ENCODE peak calls at places on chromosomes 3 and 15, in nine cellular contexts. N is lower lobe of right lung, X is ascending aorta, S is epithelial cell of prostate, G is GM23248, H is aorta, M is fibroblast of lung, O is small intestine, F is transverse colon. Z is an unnamed sample.

GRCh38 chr3:51875501-51875900 is at the start of gene IQCF5:
- DNase-seq in N (no peak), X (no peak), S (no peak), G (no peak), H (no peak), M (no peak), O (no peak), F (no peak), Z (no peak)

GRCh38 chr3:101926594-101927105 is 77.3 kb downstream of the NFKBIZ start:
- DNase-seq in N (no peak), X (no peak), S (no peak), G (peak), H (no peak), M (no peak), O (no peak), F (no peak), Z (no peak)

GRCh38 chr15:76799760-76800159 is 105.4 kb downstream of the SCAPER start:
- DNase-seq in N (no peak), X (no peak), S (peak), G (peak), H (no peak), M (peak), O (no peak), F (no peak), Z (peak)

GRCh38 chr3:150074697-150075416 is 104.2 kb upstream of the PFN2 start:
- DNase-seq in N (no peak), X (no peak), S (no peak), G (no peak), H (no peak), M (no peak), O (no peak), F (no peak), Z (no peak)

GRCh38 chr15:38535451-38536200 is 29.0 kb downstream of the RASGRP1 start:
- DNase-seq in N (no peak), X (no peak), S (no peak), G (peak), H (no peak), M (no peak), O (no peak), F (no peak), Z (no peak)

GRCh38 chr3:117630885-117631284 is 921.3 kb downstream of the TUSC7 start:
- DNase-seq in N (no peak), X (no peak), S (no peak), G (no peak), H (no peak), M (no peak), O (no peak), F (no peak), Z (no peak)

GRCh38 chr15:77440378-77440999 is 19.8 kb downstream of the HMG20A start:
- DNase-seq in N (no peak), X (no peak), S (no peak), G (peak), H (no peak), M (peak), O (no peak), F (no peak), Z (peak)

GRCh38 chr15:95680693-95681092 is 649.8 kb upstream of the NR2F2 start:
- DNase-seq in N (no peak), X (no peak), S (no peak), G (no peak), H (no peak), M (no peak), O (no peak), F (no peak), Z (no peak)

GRCh38 chr15:60043744-60044435 is 39.8 kb downstream of the FOXB1 start:
- DNase-seq in N (no peak), X (no peak), S (no peak), G (no peak), H (no peak), M (no peak), O (no peak), F (no peak), Z (no peak)

GRCh38 chr15:92111756-92112155 is 258.2 kb downstream of the SLCO3A1 start:
- DNase-seq in N (no peak), X (no peak), S (no peak), G (peak), H (no peak), M (no peak), O (no peak), F (no peak), Z (no peak)

GRCh38 chr3:98763076-98763475 is at the start of gene ST3GAL6:
- DNase-seq in N (peak), X (peak), S (no peak), G (no peak), H (no peak), M (peak), O (no peak), F (peak), Z (peak)

GRCh38 chr3:127066635-127067034 is 83.7 kb downstream of the PLXNA1 start:
- DNase-seq in N (no peak), X (no peak), S (no peak), G (no peak), H (no peak), M (no peak), O (no peak), F (no peak), Z (no peak)

GRCh38 chr15:63364293-63365003 is 17.2 kb downstream of the CA12 start:
- DNase-seq in N (no peak), X (no peak), S (no peak), G (peak), H (peak), M (no peak), O (no peak), F (no peak), Z (peak)

GRCh38 chr15:39539973-39540558 is 40.8 kb upstream of the THBS1 start:
- DNase-seq in N (no peak), X (no peak), S (no peak), G (no peak), H (no peak), M (no peak), O (no peak), F (no peak), Z (no peak)

GRCh38 chr15:37881237-37882013 is 53.0 kb upstream of the TMCO5A start:
- DNase-seq in N (no peak), X (no peak), S (no peak), G (no peak), H (no peak), M (no peak), O (no peak), F (no peak), Z (no peak)

GRCh38 chr3:120796944-120797343 is 54.4 kb downstream of the GTF2E1 start:
- DNase-seq in N (no peak), X (no peak), S (no peak), G (peak), H (no peak), M (no peak), O (no peak), F (no peak), Z (no peak)

GRCh38 chr3:141399979-141400971 is 32.0 kb downstream of the ZBTB38 start:
- DNase-seq in N (no peak), X (no peak), S (no peak), G (peak), H (no peak), M (no peak), O (peak), F (peak), Z (peak)

GRCh38 chr3:87855626-87856025 is 203.2 kb downstream of the CGGBP1 start:
- DNase-seq in N (no peak), X (no peak), S (no peak), G (peak), H (no peak), M (no peak), O (no peak), F (no peak), Z (peak)

GRCh38 chr15:31013863-31014607 is 22.6 kb upstream of the MTMR10 start:
- DNase-seq in N (no peak), X (no peak), S (no peak), G (no peak), H (no peak), M (no peak), O (no peak), F (no peak), Z (no peak)
- H3K27ac ChIP-seq in N (peak), X (no peak), S (no peak), G (no peak), H (no peak), M (no peak), O (no peak), F (no peak), Z (no peak)

DNA sequence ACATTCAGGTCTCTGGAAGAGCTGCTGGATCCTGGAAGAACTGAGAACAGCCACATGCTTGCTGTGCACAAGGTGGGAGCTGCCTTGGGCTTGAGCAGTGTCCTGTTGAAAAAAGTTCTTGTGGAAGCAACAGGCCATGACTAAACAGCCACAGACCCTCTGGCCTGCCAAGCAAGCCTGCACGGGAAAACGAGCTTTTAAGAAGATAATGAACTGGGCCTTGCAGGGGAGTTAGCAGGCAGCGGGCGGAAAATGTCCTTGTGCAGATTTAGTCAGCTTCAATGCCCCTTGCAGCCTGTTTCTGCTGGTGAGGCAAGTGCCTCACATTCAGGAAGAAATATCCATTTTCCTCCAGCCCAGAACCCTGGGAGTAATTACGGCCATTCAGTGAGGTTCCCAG is 126.2 kb upstream of the KLHL25 start:
- DNase-seq in N (no peak), X (no peak), S (no peak), G (no peak), H (no peak), M (no peak), O (no peak), F (no peak), Z (no peak)
- H3K27ac ChIP-seq in N (no peak), X (no peak), S (no peak), G (no peak), H (no peak), M (no peak), O (no peak), F (no peak), Z (no peak)

GRCh38 chr3:42070089-42070885 is 20.9 kb upstream of the TRAK1 start:
- DNase-seq in N (no peak), X (no peak), S (no peak), G (peak), H (no peak), M (no peak), O (peak), F (peak), Z (no peak)

GRCh38 chr3:42071720-42072582 is 19.2 kb upstream of the TRAK1 start:
- DNase-seq in N (peak), X (peak), S (no peak), G (peak), H (peak), M (peak), O (peak), F (peak), Z (peak)

GRCh38 chr3:42068303-42069088 is 22.7 kb upstream of the TRAK1 start:
- DNase-seq in N (no peak), X (no peak), S (no peak), G (peak), H (no peak), M (no peak), O (no peak), F (no peak), Z (no peak)

GRCh38 chr3:42072930-42073329 is 18.2 kb upstream of the TRAK1 start:
- DNase-seq in N (no peak), X (no peak), S (no peak), G (no peak), H (no peak), M (no peak), O (no peak), F (no peak), Z (no peak)

GRCh38 chr3:42072583-42072924 is 18.6 kb upstream of the TRAK1 start:
- DNase-seq in N (no peak), X (no peak), S (no peak), G (no peak), H (no peak), M (no peak), O (no peak), F (no peak), Z (peak)
- H3K27ac ChIP-seq in N (peak), X (peak), S (peak), G (peak), H (peak), M (peak), O (no peak), F (peak), Z (peak)

GRCh38 chr3:39350714-39351113 is 21.2 kb downstream of the CCR8 start:
- DNase-seq in N (no peak), X (no peak), S (no peak), G (no peak), H (no peak), M (no peak), O (peak), F (peak), Z (no peak)
- H3K27ac ChIP-seq in N (no peak), X (no peak), S (no peak), G (no peak), H (no peak), M (no peak), O (no peak), F (peak), Z (no peak)

DNA sequence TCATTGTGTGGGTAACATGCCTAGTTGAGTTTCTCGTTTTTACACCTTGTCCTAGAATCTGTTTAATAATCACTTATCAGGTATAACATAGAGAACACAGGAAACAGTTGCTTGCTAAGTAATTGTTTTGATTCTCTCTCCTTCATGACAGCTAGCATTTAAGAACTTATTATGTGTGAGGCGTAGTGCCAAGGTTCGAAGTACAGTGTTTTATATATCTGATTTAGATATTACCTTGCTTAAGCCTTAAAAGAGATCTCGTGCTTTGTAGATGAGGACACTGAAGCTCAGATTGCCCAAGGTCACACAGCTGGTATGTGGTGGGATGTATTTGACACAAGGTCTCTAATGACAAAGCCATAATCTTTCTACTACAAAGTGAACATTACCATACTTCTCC is 29.0 kb upstream of the IFT57 start:
- DNase-seq in N (no peak), X (no peak), S (no peak), G (no peak), H (no peak), M (no peak), O (peak), F (peak), Z (no peak)
- H3K27ac ChIP-seq in N (no peak), X (no peak), S (no peak), G (no peak), H (no peak), M (no peak), O (peak), F (peak), Z (no peak)